ENCODE peak calls at places on chromosome 5, in five cellular contexts. C, K, V, O and G are unnamed samples.
A peak's percentile ranks its signal among the peaks of the same experiment; 100 is the strongest.

GRCh38 chr5:172173771-172174170 is 14.3 kb downstream of the STK10 start:
- DNase-seq in K (peak; percentile 87), V (no peak), C (no peak), O (no peak), G (no peak)

GRCh38 chr5:96093890-96094381 is 132.3 kb upstream of the ELL2 start:
- DNase-seq in O (no peak), V (no peak), K (no peak), C (no peak), G (no peak)

GRCh38 chr5:17275279-17276158 is 58.1 kb downstream of the BASP1 start:
- DNase-seq in K (no peak), V (no peak), C (no peak), O (no peak), G (no peak)

GRCh38 chr5:135242021-135242480 is 157.0 kb downstream of the MACROH2A1 start:
- DNase-seq in K (no peak), C (no peak), O (peak; percentile 28), V (no peak), G (peak; percentile 72)

GRCh38 chr5:66653380-66653779 is 57.2 kb downstream of the MAST4 start:
- DNase-seq in K (no peak), C (no peak), O (no peak), V (no peak), G (no peak)

GRCh38 chr5:103456476-103456875 is 106.1 kb downstream of the NUDT12 start:
- DNase-seq in V (no peak), C (no peak), K (no peak), O (no peak), G (no peak)

GRCh38 chr5:102772273-102772672 is 17.2 kb downstream of the PAM start:
- DNase-seq in C (no peak), O (no peak), V (no peak), K (no peak), G (no peak)

GRCh38 chr5:55344392-55344992 is 36.7 kb downstream of the MTREX start:
- DNase-seq in C (peak; percentile 67), V (peak; percentile 26), O (peak; percentile 85), K (peak; percentile 84), G (peak; percentile 27)

GRCh38 chr5:464446-464842 is 21.5 kb downstream of the EXOC3 start:
- DNase-seq in O (peak; percentile 31), V (no peak), C (no peak), K (no peak), G (no peak)